ENCODE peak calls at places on chromosomes 13 and 19, in seven cellular contexts. D is H9, Q is trophoblast cell, C is H1, T is neuronal stem cell, O is mesenchymal stem cell, L is mesendoderm. Y is an unnamed sample.

GRCh38 chr19:12353375-12353774 is 12.1 kb downstream of the ZNF442 start:
- DNase-seq in D (no peak), Q (no peak), C (no peak), T (no peak), O (no peak), L (no peak), Y (no peak)

GRCh38 chr13:53200498-53201453 is 172.2 kb downstream of the OLFM4 start:
- DNase-seq in D (peak), Q (peak), C (peak), T (peak), O (peak), L (peak), Y (peak)

GRCh38 chr13:51262501-51263211 is 40.5 kb downstream of the FAM124A start:
- DNase-seq in D (no peak), Q (no peak), C (no peak), T (no peak), O (no peak), L (peak), Y (no peak)

GRCh38 chr13:50393641-50394040 is 378.4 kb downstream of the KCNRG start:
- DNase-seq in D (peak), Q (no peak), C (no peak), T (peak), O (no peak), L (peak), Y (peak)

GRCh38 chr19:2578911-2579677 is 103.2 kb downstream of the GADD45B start:
- DNase-seq in D (peak), Q (peak), C (peak), T (peak), O (peak), L (peak), Y (peak)

GRCh38 chr13:97139704-97140103 is 82.4 kb upstream of the MBNL2 start:
- DNase-seq in D (no peak), Q (no peak), C (no peak), T (no peak), O (peak), L (peak), Y (no peak)

GRCh38 chr13:54226866-54227265 is 1198.3 kb downstream of the OLFM4 start:
- DNase-seq in D (no peak), Q (peak), C (no peak), T (no peak), O (no peak), L (peak), Y (no peak)

GRCh38 chr19:51198641-51199040 is 26.2 kb upstream of the CD33 start:
- DNase-seq in D (no peak), Q (no peak), C (no peak), T (no peak), O (no peak), L (no peak), Y (no peak)

GRCh38 chr13:58592052-58592451 is 960.5 kb downstream of the PCDH17 start:
- DNase-seq in D (no peak), Q (no peak), C (no peak), T (no peak), O (no peak), L (no peak), Y (no peak)

GRCh38 chr13:32299893-32300292 is 15.3 kb downstream of the ZAR1L start:
- DNase-seq in D (no peak), Q (no peak), C (no peak), T (no peak), O (no peak), L (peak), Y (no peak)

GRCh38 chr19:42206871-42207755 is 10.4 kb downstream of the DEDD2 start:
- DNase-seq in D (no peak), Q (peak), C (no peak), T (no peak), O (peak), L (no peak), Y (peak)

GRCh38 chr13:51778407-51778806 is 25.6 kb downstream of the DHRS12 start:
- DNase-seq in D (no peak), Q (no peak), C (no peak), T (no peak), O (no peak), L (no peak), Y (no peak)

GRCh38 chr19:18418725-18419194 is 438 bp upstream of the SSBP4 start:
- DNase-seq in D (no peak), Q (peak), C (no peak), T (no peak), O (peak), L (no peak), Y (no peak)

GRCh38 chr13:111658150-111659100 is 338.0 kb downstream of the TEX29 start:
- DNase-seq in D (peak), Q (no peak), C (peak), T (peak), O (no peak), L (peak), Y (no peak)

GRCh38 chr13:26923824-26924605 is 163.4 kb upstream of the GPR12 start:
- DNase-seq in D (no peak), Q (no peak), C (no peak), T (no peak), O (peak), L (no peak), Y (peak)

GRCh38 chr13:46721054-46721453 is 75.9 kb downstream of the ESD start:
- DNase-seq in D (no peak), Q (peak), C (no peak), T (peak), O (peak), L (peak), Y (peak)

GRCh38 chr13:80630685-80631121 is 289.8 kb upstream of the SPRY2 start:
- DNase-seq in D (no peak), Q (no peak), C (no peak), T (no peak), O (peak), L (no peak), Y (no peak)

GRCh38 chr13:43432948-43433347 is 353.8 kb downstream of the ENOX1 start:
- DNase-seq in D (no peak), Q (no peak), C (no peak), T (no peak), O (no peak), L (no peak), Y (no peak)

GRCh38 chr19:48511321-48511731 is 309 bp downstream of the LMTK3 start:
- DNase-seq in D (no peak), Q (peak), C (peak), T (no peak), O (no peak), L (no peak), Y (no peak)

GRCh38 chr19:58154287-58154678 is 3.7 kb upstream of the ZNF329 start:
- DNase-seq in D (peak), Q (peak), C (no peak), T (no peak), O (peak), L (peak), Y (peak)

GRCh38 chr19:35223084-35223790 is 5.3 kb downstream of the FAM187B start:
- DNase-seq in D (no peak), Q (no peak), C (no peak), T (no peak), O (no peak), L (no peak), Y (no peak)

GRCh38 chr19:35551091-35551810 is 5.8 kb downstream of the TMEM147 start:
- DNase-seq in D (no peak), Q (no peak), C (no peak), T (no peak), O (no peak), L (no peak), Y (no peak)

GRCh38 chr13:109699628-109700071 is 86.7 kb downstream of the IRS2 start:
- DNase-seq in D (peak), Q (peak), C (peak), T (no peak), O (peak), L (peak), Y (no peak)

GRCh38 chr13:99218969-99219368 is 18.3 kb downstream of the UBAC2 start:
- DNase-seq in D (no peak), Q (no peak), C (no peak), T (no peak), O (no peak), L (no peak), Y (no peak)

GRCh38 chr19:35013047-35013819 is 13.1 kb downstream of the GRAMD1A start:
- DNase-seq in D (peak), Q (peak), C (peak), T (no peak), O (peak), L (peak), Y (peak)

GRCh38 chr19:13163609-13164364 is 13.6 kb downstream of the IER2 start:
- DNase-seq in D (peak), Q (peak), C (peak), T (peak), O (peak), L (peak), Y (peak)

GRCh38 chr13:100549316-100549715 is 39.3 kb downstream of the GGACT start:
- DNase-seq in D (no peak), Q (no peak), C (peak), T (no peak), O (no peak), L (no peak), Y (no peak)

GRCh38 chr13:26579580-26579979 is 22.1 kb downstream of the WASF3 start:
- DNase-seq in D (no peak), Q (no peak), C (no peak), T (no peak), O (no peak), L (no peak), Y (no peak)

GRCh38 chr13:88246239-88246638 is 575.1 kb downstream of the SLITRK5 start:
- DNase-seq in D (no peak), Q (no peak), C (no peak), T (no peak), O (no peak), L (no peak), Y (no peak)

GRCh38 chr19:17095141-17095919 is 19.8 kb downstream of the MYO9B start:
- DNase-seq in D (no peak), Q (peak), C (no peak), T (no peak), O (peak), L (no peak), Y (peak)

GRCh38 chr19:46392837-46393236 is 20.5 kb downstream of the CCDC8 start:
- DNase-seq in D (no peak), Q (no peak), C (no peak), T (no peak), O (no peak), L (no peak), Y (no peak)

DNA sequence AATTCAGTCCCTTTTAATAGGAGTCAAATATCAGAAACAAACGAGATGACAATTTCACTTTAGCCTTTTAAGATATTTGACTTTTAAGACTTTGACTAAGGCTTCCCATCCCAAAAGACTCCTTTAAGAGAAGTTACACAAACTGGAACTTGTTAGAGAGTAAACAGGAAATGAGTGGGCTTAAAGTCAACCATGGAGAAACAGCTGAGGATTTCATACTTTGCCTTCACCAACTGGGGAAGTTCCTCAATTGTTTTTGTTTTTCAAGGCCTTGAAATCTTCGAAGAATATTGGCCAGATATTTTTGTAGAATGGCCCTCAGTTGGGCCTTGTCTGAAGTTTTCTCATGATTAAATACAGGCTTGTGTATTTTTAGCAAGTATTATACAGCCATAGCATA is 227.3 kb downstream of the POU4F1 start:
- DNase-seq in D (no peak), Q (no peak), C (no peak), T (no peak), O (no peak), L (no peak), Y (no peak)
- H3K23ac ChIP-seq in D (no peak), Q (no peak), C (no peak), T (no peak), O (no peak), L (no peak), Y (no peak)

DNA sequence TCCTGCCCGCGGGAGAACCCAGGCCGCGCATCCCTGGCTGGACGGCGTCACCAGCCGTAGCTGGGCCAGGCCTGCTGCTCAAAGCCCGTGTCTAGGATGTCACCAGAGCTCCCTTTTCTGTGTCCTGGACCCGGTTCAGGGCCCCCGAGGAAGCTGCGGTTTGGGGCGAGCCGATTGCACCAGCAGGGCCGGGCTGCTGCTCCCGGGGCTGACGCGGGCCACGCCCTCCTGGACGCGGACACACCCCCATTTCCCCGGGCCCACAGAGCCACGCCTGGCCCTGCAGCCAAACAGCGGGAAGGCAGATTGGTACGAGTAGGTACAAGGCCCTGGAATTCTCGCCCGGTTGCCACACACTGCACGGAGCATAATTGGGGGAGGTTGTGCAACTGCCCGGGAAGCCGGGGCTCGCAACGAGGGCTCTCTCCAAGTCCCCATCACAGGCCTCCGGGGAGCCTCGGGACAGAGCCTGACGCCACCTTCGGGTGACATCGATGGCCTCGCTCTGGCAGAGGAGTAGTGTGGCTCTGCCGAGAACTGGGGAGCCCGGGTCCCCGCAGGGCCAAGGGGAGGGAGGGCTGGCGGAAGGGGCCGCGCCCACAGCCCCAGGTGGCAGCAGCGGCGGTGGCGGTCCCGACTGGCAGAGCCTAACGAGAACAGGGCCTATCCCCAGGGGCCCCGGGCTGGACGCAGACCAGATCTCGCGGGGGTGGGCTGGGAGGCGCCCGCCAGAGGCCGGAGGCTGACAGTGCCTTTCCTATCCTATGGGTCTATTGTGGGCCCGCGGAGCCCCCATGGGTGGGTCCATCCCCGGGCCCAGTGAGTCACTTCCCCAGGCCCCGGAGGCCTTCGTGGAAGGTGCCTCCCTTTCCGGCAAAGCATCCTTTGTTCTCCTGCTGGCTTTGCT is 23.5 kb downstream of the KCTD15 start:
- DNase-seq in D (peak), Q (peak), C (peak), T (peak), O (peak), L (peak), Y (peak)
- H3K23ac ChIP-seq in D (no peak), Q (no peak), C (no peak), T (peak), O (no peak), L (peak), Y (no peak)

GRCh38 chr13:23320926-23321533 is 112.5 kb downstream of the SACS start:
- DNase-seq in D (no peak), Q (no peak), C (no peak), T (no peak), O (peak), L (no peak), Y (no peak)

GRCh38 chr13:23321534-23322241 is 111.8 kb downstream of the SACS start:
- DNase-seq in D (no peak), Q (peak), C (no peak), T (no peak), O (peak), L (no peak), Y (peak)

GRCh38 chr13:23323946-23324709 is 109.4 kb downstream of the SACS start:
- DNase-seq in D (no peak), Q (no peak), C (no peak), T (no peak), O (no peak), L (peak), Y (peak)

GRCh38 chr13:23322353-23323336 is 110.9 kb downstream of the SACS start:
- DNase-seq in D (no peak), Q (no peak), C (no peak), T (no peak), O (no peak), L (no peak), Y (peak)

GRCh38 chr13:23325191-23325590 is 108.3 kb downstream of the SACS start:
- DNase-seq in D (no peak), Q (no peak), C (no peak), T (no peak), O (no peak), L (no peak), Y (no peak)
- H3K23ac ChIP-seq in D (no peak), Q (no peak), C (no peak), T (no peak), O (no peak), L (no peak), Y (peak)

GRCh38 chr13:33723365-33723764 is 94.6 kb upstream of the RFC3 start:
- DNase-seq in D (no peak), Q (no peak), C (no peak), T (no peak), O (peak), L (no peak), Y (no peak)
- H3K23ac ChIP-seq in D (no peak), Q (no peak), C (no peak), T (no peak), O (no peak), L (no peak), Y (no peak)

Y was measured in IMR-90.